ENCODE peak calls at places on chromosomes 3 and 15, in four cellular contexts. P is mammary epithelial cell, I is PC-3, D is PC-9. Y is an unnamed sample.

GRCh38 chr3:125087768-125088391 is 32.1 kb upstream of the HEG1 start:
- DNase-seq in P (no peak), I (peak; percentile 30), D (no peak), Y (no peak)

GRCh38 chr15:56234804-56235203 is 8.9 kb downstream of the RFX7 start:
- DNase-seq in P (no peak), I (no peak), D (no peak), Y (no peak)

GRCh38 chr15:100730129-100730528 is 127.7 kb downstream of the ASB7 start:
- DNase-seq in P (no peak), I (no peak), D (no peak), Y (no peak)

GRCh38 chr3:13199006-13199776 is 126.0 kb upstream of the IQSEC1 start:
- DNase-seq in P (no peak), I (no peak), D (no peak), Y (no peak)

GRCh38 chr15:59738676-59739075 is 49.6 kb upstream of the BNIP2 start:
- DNase-seq in P (no peak), I (peak; percentile 4), D (no peak), Y (no peak)

GRCh38 chr15:101637549-101638318 is 14.4 kb downstream of the TM2D3 start:
- DNase-seq in P (peak; percentile 82), I (peak; percentile 85), D (peak; percentile 57), Y (no peak)

GRCh38 chr3:61521229-61521628 is 40.1 kb upstream of the PTPRG start:
- DNase-seq in P (no peak), I (no peak), D (no peak), Y (peak; percentile 15)

GRCh38 chr15:52317022-52317421 is 21.4 kb upstream of the MYO5C start:
- DNase-seq in P (no peak), I (no peak), D (no peak), Y (no peak)

GRCh38 chr15:81480645-81481053 is 106.6 kb upstream of the TMC3 start:
- DNase-seq in P (peak; percentile 27), I (peak; percentile 79), D (peak; percentile 2), Y (peak; percentile 71)

GRCh38 chr3:10365791-10366190 is 44.9 kb upstream of the SEC13 start:
- DNase-seq in P (peak; percentile 23), I (no peak), D (no peak), Y (no peak)

GRCh38 chr3:69009559-69010410 is 3.7 kb downstream of the EOGT start:
- DNase-seq in P (peak; percentile 56), I (no peak), D (no peak), Y (no peak)

GRCh38 chr15:97759363-97759762 is 201.1 kb upstream of the ARRDC4 start:
- DNase-seq in P (peak; percentile 83), I (peak; percentile 75), D (no peak), Y (no peak)

GRCh38 chr3:67647390-67647878 is 7.0 kb downstream of the SUCLG2 start:
- DNase-seq in P (peak; percentile 90), I (peak; percentile 88), D (peak; percentile 61), Y (no peak)

GRCh38 chr3:5181479-5182141 is 5.9 kb upstream of the EDEM1 start:
- DNase-seq in P (no peak), I (no peak), D (no peak), Y (peak; percentile 95)

GRCh38 chr15:32659340-32659831 is 17.9 kb downstream of the SCG5 start:
- DNase-seq in P (peak; percentile 88), I (peak; percentile 91), D (peak; percentile 55), Y (no peak)

GRCh38 chr3:173529062-173529711 is 131.6 kb downstream of the NLGN1 start:
- DNase-seq in P (peak; percentile 38), I (peak; percentile 59), D (peak; percentile 16), Y (peak; percentile 88)

GRCh38 chr15:54150255-54150654 is 172.0 kb downstream of the UNC13C start:
- DNase-seq in P (no peak), I (no peak), D (no peak), Y (peak; percentile 96)

GRCh38 chr3:53749428-53749827 is 96.8 kb downstream of the CHDH start:
- DNase-seq in P (no peak), I (no peak), D (no peak), Y (no peak)

DNA sequence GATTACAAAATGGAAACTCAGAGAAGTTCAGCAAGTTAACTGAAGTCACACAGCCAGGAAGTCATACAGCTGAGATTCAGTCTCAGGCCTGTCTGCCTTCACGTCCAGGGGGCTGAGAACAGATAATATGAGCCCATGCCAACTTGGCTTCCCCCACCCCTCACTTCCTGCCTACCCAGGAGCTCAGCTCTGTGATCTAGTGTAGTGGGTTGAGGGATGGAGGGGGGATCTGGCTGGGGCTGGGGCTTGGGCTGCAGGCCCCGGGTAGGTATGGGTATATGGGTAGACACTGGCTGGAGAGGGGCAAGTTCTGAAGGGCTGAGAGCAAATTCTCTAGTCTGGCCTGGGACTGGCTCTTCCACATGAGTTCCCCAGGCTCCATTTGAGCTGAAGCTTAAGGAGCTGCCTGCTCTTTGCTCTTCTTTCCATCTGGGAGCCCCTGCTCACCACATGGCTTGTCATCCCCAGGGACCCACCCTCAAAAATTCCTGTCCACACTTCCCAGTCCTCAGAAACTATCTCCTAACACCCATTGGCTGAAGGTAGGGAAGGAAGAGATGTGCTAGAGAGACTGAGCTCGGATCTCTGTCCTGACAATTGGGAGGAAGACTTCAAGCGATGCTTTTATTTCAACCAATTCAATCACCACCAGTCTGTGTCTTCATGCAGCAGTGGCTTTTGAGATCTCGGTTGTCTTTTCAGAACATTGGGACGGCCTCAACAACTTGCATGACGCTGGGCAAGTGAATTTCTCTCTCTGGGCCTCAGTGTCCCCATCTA is 2.0 kb downstream of the RASGRF1 start:
- DNase-seq in P (no peak), I (no peak), D (no peak), Y (no peak)
- H3K4me2 ChIP-seq in P (no peak overlapping the region), I (no peak overlapping the region), D (no peak overlapping the region), Y (no peak overlapping the region)

GRCh38 chr3:64222501-64222900 is 2.8 kb downstream of the PRICKLE2 start:
- DNase-seq in P (no peak), I (no peak), D (no peak), Y (no peak)

GRCh38 chr3:64218746-64219145 is 6.5 kb downstream of the PRICKLE2 start:
- DNase-seq in P (no peak), I (no peak), D (no peak), Y (no peak)

GRCh38 chr3:64218329-64218728 is 6.9 kb downstream of the PRICKLE2 start:
- DNase-seq in P (no peak), I (no peak), D (no peak), Y (no peak)

GRCh38 chr3:64221564-64222257 is 3.6 kb downstream of the PRICKLE2 start:
- DNase-seq in P (no peak), I (no peak), D (no peak), Y (no peak)

GRCh38 chr3:64220161-64220560 is 5.1 kb downstream of the PRICKLE2 start:
- DNase-seq in P (no peak), I (peak; percentile 19), D (peak; percentile 13), Y (no peak)
- H3K4me1 ChIP-seq in P (peaks cover 44% of the 10 kb centered on the region), I (no peaks in the 10 kb centered on the region), D (no peaks in the 10 kb centered on the region), Y (peaks cover 18% of the 10 kb centered on the region)

DNA sequence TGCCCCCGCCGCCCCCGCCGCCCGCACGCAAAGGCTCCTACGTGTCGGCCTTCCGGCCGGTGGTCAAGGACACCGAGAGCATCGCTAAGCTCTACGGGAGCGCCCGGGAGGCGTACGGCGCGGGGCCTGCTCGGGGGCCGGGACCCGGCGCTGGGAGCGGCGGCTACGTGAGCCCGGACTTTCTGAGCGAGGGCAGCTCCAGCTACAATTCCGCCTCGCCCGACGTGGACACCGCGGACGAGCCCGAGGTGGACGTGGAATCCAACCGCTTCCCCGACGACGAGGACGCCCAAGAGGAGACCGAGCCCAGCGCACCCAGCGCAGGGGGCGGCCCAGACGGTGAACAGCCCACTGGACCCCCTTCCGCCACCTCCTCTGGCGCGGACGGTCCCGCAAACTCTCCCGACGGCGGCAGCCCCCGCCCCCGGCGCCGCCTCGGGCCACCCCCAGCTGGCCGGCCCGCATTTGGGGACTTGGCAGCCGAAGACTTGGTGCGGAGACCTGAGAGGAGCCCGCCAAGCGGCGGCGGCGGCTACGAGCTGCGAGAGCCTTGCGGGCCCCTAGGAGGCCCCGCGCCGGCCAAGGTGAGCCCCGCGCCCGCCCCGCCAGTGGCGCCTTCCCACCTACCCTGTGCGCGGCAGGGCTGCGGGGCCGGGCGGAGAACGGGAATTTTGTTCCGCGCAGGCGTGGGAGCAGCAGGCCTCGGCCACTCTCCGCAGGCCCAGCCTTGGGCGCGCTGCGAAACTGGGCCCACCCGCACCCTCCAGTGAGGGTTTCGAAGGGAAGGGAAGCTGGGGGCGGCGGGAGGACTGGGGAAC is 2.5 kb downstream of the SKOR1 start:
- DNase-seq in P (no peak), I (no peak), D (no peak), Y (no peak)
- TF ChIP-seq EZH2 in P (peak; percentile 65), I (no peak), D (no peak), Y (no peak)

GRCh38 chr3:55292360-55292759 is 194.7 kb downstream of the WNT5A start:
- DNase-seq in P (no peak), I (no peak), D (no peak), Y (no peak)
- H3K4me2 ChIP-seq in P (no peak overlapping the region), I (no peak overlapping the region), D (no peak overlapping the region), Y (no peak overlapping the region)

GRCh38 chr3:128804817-128805166 is 74.6 kb upstream of the ACAD9 start:
- DNase-seq in P (no peak), I (no peak), D (no peak), Y (no peak)
- H3K4me1 ChIP-seq in P (peaks cover 41% of the 10 kb centered on the region), I (peaks cover 14% of the 10 kb centered on the region), D (peaks cover 19% of the 10 kb centered on the region), Y (peaks cover 27% of the 10 kb centered on the region)

DNA sequence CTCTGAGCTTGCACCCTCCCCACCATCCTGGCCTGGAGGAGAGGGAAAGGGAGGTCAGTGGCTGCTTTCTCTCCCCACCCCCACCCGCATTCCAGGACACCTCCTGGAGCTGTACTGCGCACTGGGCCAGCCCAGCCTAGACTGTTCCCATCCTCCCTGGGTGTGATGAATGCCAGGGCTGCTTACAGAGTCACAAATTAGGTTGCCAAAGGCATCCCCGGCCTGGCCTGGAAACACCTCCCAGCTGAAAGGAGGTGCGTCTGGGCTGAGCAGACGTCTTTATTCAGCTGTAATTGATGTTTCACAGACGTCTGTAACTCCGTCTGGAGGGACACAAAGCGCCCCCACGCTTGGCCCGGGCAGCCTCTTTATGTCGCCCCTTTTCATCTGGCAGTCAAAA is 47.6 kb downstream of the RHCG start:
- DNase-seq in P (no peak), I (no peak), D (no peak), Y (no peak)
- TF ChIP-seq EZH2 in P (no peak), I (no peak), D (no peak), Y (no peak)

DNA sequence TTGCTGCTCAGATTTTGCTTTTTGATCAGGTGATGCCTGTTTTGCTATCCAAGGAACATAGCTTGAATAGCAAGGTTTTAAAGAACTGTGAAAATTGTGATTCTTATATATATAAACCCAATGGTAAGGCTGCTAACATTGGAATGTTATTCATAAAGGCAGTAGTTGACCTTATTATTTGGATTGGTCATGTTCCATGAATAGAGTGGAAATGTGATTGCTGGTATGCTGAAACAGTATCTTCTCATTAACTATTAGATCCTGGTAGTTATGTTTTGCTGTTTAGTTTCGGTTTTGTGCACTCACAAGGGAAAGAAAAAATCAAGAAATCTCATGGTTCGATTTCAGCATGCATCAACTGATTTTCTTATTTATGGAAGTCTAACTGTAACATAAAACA is 78.7 kb upstream of the NPHP3 start:
- DNase-seq in P (no peak), I (no peak), D (no peak), Y (no peak)
- H3K4me2 ChIP-seq in P (no peak overlapping the region), I (no peak overlapping the region), D (no peak overlapping the region), Y (peak overlapping the region; percentile 14)

DNA sequence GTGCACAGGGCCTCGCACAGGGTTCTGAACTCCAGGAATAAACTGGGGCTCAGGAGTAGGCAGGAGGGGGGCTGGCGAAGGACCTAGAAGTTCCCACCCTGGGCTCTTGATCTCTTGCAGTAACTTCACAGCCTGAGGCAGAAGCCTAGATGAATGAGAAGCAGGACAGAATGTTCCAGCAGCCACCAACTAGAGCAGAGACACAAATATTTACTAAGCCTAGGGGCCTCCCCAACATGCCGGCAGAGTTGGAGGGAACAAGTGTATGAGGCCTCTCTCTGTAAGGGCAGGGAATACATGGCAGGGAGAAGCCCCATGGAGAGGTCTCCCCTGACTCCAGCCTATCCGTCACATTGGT is 25.3 kb upstream of the C15orf39 start:
- DNase-seq in P (no peak), I (no peak), D (no peak), Y (no peak)
- H3K4me1 ChIP-seq in P (peaks cover 44% of the 10 kb centered on the region), I (peaks cover 46% of the 10 kb centered on the region), D (peaks cover 57% of the 10 kb centered on the region), Y (peaks cover 21% of the 10 kb centered on the region)

GRCh38 chr15:36877796-36878744 is 222.3 kb downstream of the MEIS2 start:
- DNase-seq in P (no peak), I (no peak), D (no peak), Y (no peak)
- TF ChIP-seq EZH2 in P (no peak), I (no peak), D (no peak), Y (no peak)